ENCODE peak calls at places on chromosomes 12 and 14, in eight cellular contexts. D is effector CD4-positive, alpha-beta T cell; A is GM04503; W is cardiac fibroblast; B is SK-N-DZ; L is activated T-cell treated with anti-CD3 and anti-CD28 coated beads for 48 hours; J is fibroblast of lung; N is SW 1271. Q is an unnamed sample.

GRCh38 chr12:179131-179884 is 34.6 kb downstream of the SLC6A12 start:
- DNase-seq in W (no peak), A (no peak), N (no peak), J (no peak), B (no peak), L (no peak), D (no peak), Q (no peak)

GRCh38 chr14:23387916-23388882 is 11.4 kb downstream of the CMTM5 start:
- DNase-seq in A (no peak), D (no peak), J (no peak), L (no peak), W (no peak), N (no peak), B (no peak), Q (no peak)

GRCh38 chr14:104356738-104357688 is 218.6 kb downstream of the KIF26A start:
- DNase-seq in W (no peak), B (no peak), L (no peak), A (no peak), D (no peak), N (no peak), J (no peak), Q (no peak)

GRCh38 chr14:89767861-89768268 is 186.7 kb downstream of the EFCAB11 start:
- DNase-seq in B (peak; percentile 51), N (peak; percentile 41), D (peak; percentile 43), L (peak; percentile 31), A (no peak), W (peak; percentile 78), J (peak; percentile 69), Q (peak; percentile 65)

GRCh38 chr12:28563926-28564325 is 373.7 kb downstream of the CCDC91 start:
- DNase-seq in D (no peak), N (no peak), A (peak; percentile 88), J (peak; percentile 80), B (no peak), L (no peak), W (peak; percentile 87), Q (no peak)

GRCh38 chr12:96248532-96248931 is 54.4 kb downstream of the ELK3 start:
- DNase-seq in J (no peak), W (no peak), A (no peak), D (no peak), L (no peak), B (peak; percentile 36), N (no peak), Q (no peak)

GRCh38 chr12:85253823-85254222 is 26.2 kb upstream of the ALX1 start:
- DNase-seq in B (no peak), A (no peak), L (no peak), D (no peak), W (no peak), J (no peak), N (no peak), Q (no peak)

GRCh38 chr12:69922999-69923398 is 98.0 kb downstream of the MYRFL start:
- DNase-seq in L (no peak), B (no peak), J (no peak), N (no peak), D (no peak), W (no peak), A (no peak), Q (no peak)

GRCh38 chr14:92934196-92935085 is 11.5 kb downstream of the CHGA start:
- DNase-seq in W (no peak), N (no peak), J (no peak), L (no peak), B (no peak), D (no peak), A (no peak), Q (no peak)